ENCODE peak calls at places on chromosomes 4 and X, in nine cellular contexts. A, P, L, I, Y, N, G, T and Z are unnamed samples.

GRCh38 chr4:3201718-3202702 is 46.9 kb upstream of the MSANTD1 start:
- DNase-seq in A (peak; percentile 74), P (no peak), L (no peak), I (peak; percentile 61), Y (no peak), N (peak; percentile 73), G (no peak), T (no peak), Z (no peak)

GRCh38 chrX:106009145-106009544 is 29.4 kb downstream of the SERPINA7 start:
- DNase-seq in A (no peak), P (no peak), L (no peak), I (no peak), Y (no peak), N (no peak), G (no peak), T (no peak), Z (no peak)

GRCh38 chrX:69021561-69021960 is 143.7 kb downstream of the PJA1 start:
- DNase-seq in A (no peak), P (no peak), L (no peak), I (no peak), Y (no peak), N (no peak), G (no peak), T (no peak), Z (no peak)

GRCh38 chrX:76026292-76026691 is 146.6 kb upstream of the PBDC1 start:
- DNase-seq in A (no peak), P (no peak), L (no peak), I (no peak), Y (no peak), N (no peak), G (no peak), T (no peak), Z (no peak)

GRCh38 chrX:104183685-104184084 is 17.4 kb downstream of the FAM199X start:
- DNase-seq in A (no peak), P (no peak), L (no peak), I (no peak), Y (no peak), N (no peak), G (no peak), T (no peak), Z (no peak)

GRCh38 chr4:122661176-122661575 is 40.3 kb upstream of the IL21 start:
- DNase-seq in A (no peak), P (no peak), L (no peak), I (no peak), Y (no peak), N (no peak), G (no peak), T (no peak), Z (no peak)

GRCh38 chr4:2768921-2769336 is 12.8 kb upstream of the TNIP2 start:
- DNase-seq in A (no peak), P (no peak), L (no peak), I (no peak), Y (no peak), N (peak; percentile 46), G (no peak), T (no peak), Z (no peak)

GRCh38 chrX:24153175-24153795 is 3.8 kb downstream of the ZFX start:
- DNase-seq in A (no peak), P (no peak), L (no peak), I (no peak), Y (no peak), N (no peak), G (no peak), T (peak; percentile 35), Z (no peak)

GRCh38 chr4:103032575-103032974 is 13.1 kb upstream of the SLC9B1 start:
- DNase-seq in A (no peak), P (peak; percentile 29), L (no peak), I (no peak), Y (no peak), N (no peak), G (no peak), T (peak; percentile 62), Z (no peak)

GRCh38 chr4:171025776-171026175 is 787.4 kb upstream of the GALNTL6 start:
- DNase-seq in A (no peak), P (no peak), L (no peak), I (no peak), Y (no peak), N (no peak), G (no peak), T (no peak), Z (no peak)

GRCh38 chr4:89616382-89616781 is 220.6 kb downstream of the SNCA start:
- DNase-seq in A (no peak), P (no peak), L (no peak), I (no peak), Y (no peak), N (no peak), G (no peak), T (no peak), Z (no peak)

GRCh38 chr4:123127218-123127617 is 204.8 kb upstream of the NUDT6 start:
- DNase-seq in A (no peak), P (no peak), L (no peak), I (no peak), Y (no peak), N (no peak), G (no peak), T (no peak), Z (no peak)

GRCh38 chr4:18020671-18021469 is 685 bp downstream of the LCORL start:
- DNase-seq in A (peak; percentile 14), P (peak; percentile 66), L (peak; percentile 33), I (peak; percentile 30), Y (peak; percentile 60), N (peak; percentile 90), G (peak; percentile 55), T (peak; percentile 80), Z (peak; percentile 49)

GRCh38 chr4:148998719-148999118 is 556.5 kb upstream of the NR3C2 start:
- DNase-seq in A (no peak), P (peak; percentile 29), L (no peak), I (no peak), Y (no peak), N (no peak), G (no peak), T (peak; percentile 29), Z (no peak)

GRCh38 chr4:182448281-182449151 is 205.3 kb downstream of the TENM3 start:
- DNase-seq in A (peak; percentile 2), P (peak; percentile 89), L (peak; percentile 40), I (peak; percentile 31), Y (peak; percentile 88), N (peak; percentile 96), G (no peak), T (peak; percentile 97), Z (peak; percentile 66)

GRCh38 chr4:148831945-148832344 is 389.7 kb upstream of the NR3C2 start:
- DNase-seq in A (no peak), P (no peak), L (peak; percentile 36), I (no peak), Y (no peak), N (no peak), G (no peak), T (no peak), Z (no peak)

GRCh38 chr4:184854673-184855072 is 28.9 kb upstream of the ACSL1 start:
- DNase-seq in A (no peak), P (no peak), L (no peak), I (no peak), Y (no peak), N (no peak), G (peak; percentile 72), T (no peak), Z (no peak)

GRCh38 chr4:151426513-151426912 is 17.5 kb downstream of the FHIP1A start:
- DNase-seq in A (no peak), P (no peak), L (no peak), I (no peak), Y (no peak), N (no peak), G (no peak), T (no peak), Z (no peak)